ENCODE peak calls at places on chromosomes 5 and 9, in four cellular contexts. H, U, C and G are unnamed samples.

GRCh38 chr9:134738869-134739659 is 97.5 kb downstream of the COL5A1 start:
- DNase-seq in H (no peak), U (peak), C (peak), G (peak)

GRCh38 chr5:174190073-174190675 is 144.7 kb downstream of the NSG2 start:
- DNase-seq in C (no peak), H (no peak), U (no peak), G (no peak)

GRCh38 chr5:151094054-151094858 is 13.4 kb upstream of the TNIP1 start:
- DNase-seq in U (peak), H (no peak), C (peak), G (no peak)

GRCh38 chr9:65430221-65430620 is 145.2 kb upstream of the FOXD4L5 start:
- DNase-seq in U (no peak), H (no peak), C (no peak), G (no peak)

GRCh38 chr9:83649515-83649914 is 26.6 kb downstream of the IDNK start:
- DNase-seq in U (no peak), H (no peak), C (no peak), G (no peak)

GRCh38 chr5:176162206-176162605 is 76.0 kb upstream of the SIMC1 start:
- DNase-seq in C (no peak), H (no peak), U (no peak), G (no peak)

GRCh38 chr5:159209438-159210305 is at the start of gene RNF145:
- DNase-seq in H (peak), C (peak), U (peak), G (peak)

GRCh38 chr9:127637322-127637847 is 25.3 kb downstream of the STXBP1 start:
- DNase-seq in H (no peak), C (peak), U (peak), G (peak)

GRCh38 chr9:5186416-5187169 is 1.2 kb upstream of the INSL6 start:
- DNase-seq in C (peak), U (peak), H (peak), G (peak)

GRCh38 chr9:10806873-10807272 is 194.1 kb upstream of the PTPRD start:
- DNase-seq in C (no peak), U (no peak), H (no peak), G (no peak)

GRCh38 chr5:93342563-93343061 is 238.4 kb downstream of the NR2F1-AS1 start:
- DNase-seq in U (no peak), H (peak), C (no peak), G (no peak)

GRCh38 chr5:177459819-177460628 is 13.4 kb downstream of the DBN1 start:
- DNase-seq in H (no peak), C (no peak), U (no peak), G (no peak)

GRCh38 chr5:7764452-7764851 is 86.5 kb downstream of the CFAP90 start:
- DNase-seq in H (no peak), C (no peak), U (no peak), G (no peak)

GRCh38 chr5:33472805-33473409 is 32.1 kb downstream of the TARS1 start:
- DNase-seq in H (no peak), C (no peak), U (no peak), G (no peak)

GRCh38 chr9:127126981-127127380 is 4.5 kb upstream of the ANGPTL2 start:
- DNase-seq in C (no peak), U (no peak), H (no peak), G (no peak)

GRCh38 chr5:115415143-115415491 is 118.7 kb upstream of the CCDC112 start:
- DNase-seq in H (no peak), C (peak), U (peak), G (peak)

GRCh38 chr9:116737137-116737546 is 50.0 kb downstream of the TRIM32 start:
- DNase-seq in U (peak), H (peak), C (peak), G (peak)

GRCh38 chr9:111529787-111530186 is 4.8 kb downstream of the ZNF483 start:
- DNase-seq in U (no peak), C (no peak), H (no peak), G (no peak)

GRCh38 chr9:78874056-78874455 is 577.1 kb downstream of the PSAT1 start:
- DNase-seq in C (no peak), U (no peak), H (no peak), G (no peak)

GRCh38 chr9:121706149-121706548 is 54.7 kb downstream of the DAB2IP start:
- DNase-seq in H (no peak), C (no peak), U (no peak), G (no peak)

GRCh38 chr5:112109331-112109993 is 309.6 kb downstream of the EPB41L4A start:
- DNase-seq in U (peak), H (no peak), C (peak), G (peak)

GRCh38 chr9:89278997-89279739 is 31.8 kb upstream of the CKS2 start:
- DNase-seq in H (peak), C (peak), U (peak), G (peak)

GRCh38 chr5:176152191-176152932 is 85.9 kb upstream of the SIMC1 start:
- DNase-seq in H (no peak), U (no peak), C (no peak), G (no peak)

GRCh38 chr5:111119856-111120255 is 27.7 kb downstream of the WDR36 start:
- DNase-seq in C (no peak), H (no peak), U (no peak), G (no peak)

GRCh38 chr5:160899735-160900134 is 47.7 kb upstream of the ATP10B start:
- DNase-seq in C (no peak), H (no peak), U (no peak), G (no peak)

GRCh38 chr9:85142461-85143401 is 473.2 kb downstream of the NTRK2 start:
- DNase-seq in C (no peak), H (no peak), U (peak), G (peak)

GRCh38 chr9:131104016-131104740 is 7.8 kb downstream of the AIF1L start:
- DNase-seq in H (no peak), U (no peak), C (no peak), G (no peak)

GRCh38 chr5:178869577-178869976 is 9.8 kb downstream of the ZNF354B start:
- DNase-seq in U (peak), C (no peak), H (no peak), G (peak)

GRCh38 chr9:1044643-1045042 is 5.5 kb upstream of the DMRT2 start:
- DNase-seq in C (no peak), U (no peak), H (no peak), G (peak)

GRCh38 chr5:94524841-94525697 is 93.3 kb downstream of the KIAA0825 start:
- DNase-seq in H (peak), C (no peak), U (peak), G (peak)

GRCh38 chr9:104173020-104173419 is 78.9 kb downstream of the SMC2 start:
- DNase-seq in C (no peak), U (no peak), H (no peak), G (no peak)

GRCh38 chr9:104177676-104178075 is 83.6 kb downstream of the SMC2 start:
- DNase-seq in C (no peak), U (no peak), H (no peak), G (no peak)

GRCh38 chr9:104177003-104177611 is 83.0 kb downstream of the SMC2 start:
- DNase-seq in H (no peak), U (peak), C (no peak), G (peak)
- TF ChIP-seq CTCF in H (peak), U (peak), C (peak), G (peak)

GRCh38 chr5:57887851-57888621 is 405.4 kb upstream of the ACTBL2 start:
- DNase-seq in H (no peak), C (peak), U (peak), G (peak)
- H3K4me3 ChIP-seq in H (no peak), C (no peak), U (no peak), G (no peak)

GRCh38 chr5:74016373-74016772 is 390.4 kb downstream of the ARHGEF28 start:
- DNase-seq in H (no peak), C (no peak), U (no peak), G (no peak)
- TF ChIP-seq CTCF in H (peak), C (no peak), U (peak), G (peak)

GRCh38 chr9:101027246-101027645 is 1.3 kb upstream of the PLPPR1 start:
- DNase-seq in C (no peak), H (no peak), U (no peak), G (no peak)

GRCh38 chr9:101027733-101028345 is 688 bp upstream of the PLPPR1 start:
- DNase-seq in H (no peak), U (no peak), C (no peak), G (no peak)

GRCh38 chr9:101030022-101030391 is 1.5 kb downstream of the PLPPR1 start:
- DNase-seq in H (no peak), U (no peak), C (no peak), G (no peak)

GRCh38 chr9:101028346-101029299 is at the start of gene PLPPR1:
- DNase-seq in U (peak), C (peak), H (no peak), G (peak)

DNA sequence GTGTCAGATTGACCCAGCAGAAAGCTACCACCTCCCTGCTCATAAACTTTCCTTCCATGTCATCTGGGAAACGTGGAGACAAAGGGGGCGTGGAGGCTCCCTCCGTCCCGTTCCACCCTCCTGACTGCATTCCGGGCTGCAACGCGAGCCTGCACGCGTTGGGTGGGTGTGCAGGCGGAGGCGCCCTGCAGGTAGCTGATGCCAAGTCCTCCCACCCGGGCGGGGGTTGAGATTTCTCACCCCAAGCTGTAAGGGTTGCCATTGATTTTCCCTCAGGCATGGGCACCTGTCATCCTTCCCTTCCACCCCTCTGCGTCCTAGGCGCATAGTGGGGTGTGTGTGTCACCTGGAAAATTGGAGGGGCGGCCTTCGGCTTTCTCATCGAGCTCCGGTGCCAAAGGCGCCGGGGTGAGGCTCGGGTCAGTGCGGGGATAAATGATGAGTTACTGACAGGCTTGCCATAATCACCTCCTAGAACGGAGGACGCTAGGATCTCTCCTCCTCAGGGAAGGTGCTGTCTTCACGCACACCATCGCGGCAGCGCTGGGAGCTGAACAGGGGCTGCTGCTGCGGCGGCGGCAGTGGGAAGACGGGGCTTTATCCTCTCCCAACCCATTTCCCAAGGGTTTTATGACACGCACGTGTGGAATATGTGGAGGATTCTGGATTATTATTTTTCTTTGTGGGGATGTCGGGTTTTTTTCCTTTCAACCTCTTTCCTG is 934 bp downstream of the PLPPR1 start:
- DNase-seq in H (no peak), C (no peak), U (no peak), G (no peak)
- H3K4me3 ChIP-seq in H (no peak), C (peak), U (peak), G (no peak)

DNA sequence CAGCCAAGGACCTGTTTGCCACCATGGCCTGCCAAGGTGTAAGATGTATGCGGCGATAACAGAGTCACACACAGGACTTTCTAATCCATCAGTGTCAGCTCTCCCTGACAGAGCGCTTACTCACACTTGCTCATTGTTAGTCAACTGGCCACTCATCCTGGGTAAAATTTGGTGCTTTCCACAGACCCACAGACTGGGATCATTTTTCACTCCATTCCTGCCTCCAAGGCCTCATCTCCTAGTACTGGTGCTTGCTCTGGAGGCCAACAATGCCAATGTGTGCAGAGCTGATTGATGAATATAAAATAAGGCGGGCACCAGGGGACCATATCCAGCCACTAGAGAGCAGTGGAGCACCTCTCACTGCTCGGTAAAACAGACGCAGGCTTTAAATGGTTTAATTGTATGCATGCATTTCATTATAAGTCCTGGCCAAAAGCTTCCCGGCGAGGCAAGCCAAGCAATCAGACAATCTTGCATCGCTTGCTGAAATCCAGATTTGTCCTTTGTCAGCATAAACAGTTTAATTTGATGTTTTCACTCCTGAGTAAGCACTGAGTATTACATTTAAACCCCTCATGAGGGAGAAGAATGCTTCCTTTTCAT is 22.3 kb downstream of the PSMB7 start:
- DNase-seq in U (peak), H (no peak), C (no peak), G (peak)
- TF ChIP-seq CTCF in U (peak), H (peak), C (no peak), G (peak)